ENCODE peak calls at places on chromosomes 16 and 17, in seven cellular contexts. I is activated naive CD4-positive, alpha-beta T cell treated with anti-CD3 and anti-CD28 coated beads, Interleukin-2, amount 50 U/mL, for 72 hours; G is WTC11; A is Right ventricle myocardium inferior; C is HCT116; Q is PC-3; F is GM23338. M is an unnamed sample.

GRCh38 chr17:65314212-65314611 is 177.0 kb downstream of the RGS9 start:
- ATAC-seq in A (no peak), I (no peak), F (no peak), C (no peak), Q (no peak), G (no peak), M (no peak)

GRCh38 chr17:28335959-28336871 is 654 bp downstream of the TNFAIP1 start:
- ATAC-seq in A (no peak), C (peak), Q (peak), G (peak), F (peak), I (no peak), M (peak)

GRCh38 chr16:9360075-9360474 is 268.6 kb downstream of the HAPSTR1 start:
- ATAC-seq in C (no peak), G (no peak), A (no peak), F (no peak), I (no peak), Q (no peak), M (no peak)

GRCh38 chr16:23521037-23521743 is 10.9 kb upstream of the GGA2 start:
- ATAC-seq in C (no peak), Q (no peak), A (no peak), I (no peak), F (no peak), G (no peak), M (no peak)

GRCh38 chr16:69132424-69133252 is at the start of the genes CHTF8 and UTP4:
- ATAC-seq in I (peak), Q (peak), A (peak), C (peak), G (peak), F (peak), M (peak)

GRCh38 chr17:50307654-50308053 is 33.4 kb downstream of the TMEM92 start:
- ATAC-seq in I (no peak), Q (no peak), C (no peak), A (no peak), G (no peak), F (no peak), M (no peak)

GRCh38 chr16:23105309-23105708 is 43.9 kb downstream of the USP31 start:
- ATAC-seq in I (no peak), F (no peak), Q (no peak), C (no peak), A (no peak), G (no peak), M (no peak)

GRCh38 chr16:86072328-86073102 is 173.6 kb downstream of the IRF8 start:
- ATAC-seq in A (no peak), C (peak), I (no peak), G (peak), F (peak), Q (peak), M (no peak)

GRCh38 chr17:40561871-40562611 is 3.2 kb downstream of the CCR7 start:
- ATAC-seq in C (no peak), A (no peak), Q (no peak), G (no peak), I (peak), F (peak), M (no peak)

GRCh38 chr17:49046912-49047311 is 49.7 kb downstream of the IGF2BP1 start:
- ATAC-seq in G (no peak), I (no peak), F (no peak), C (no peak), Q (no peak), A (no peak), M (no peak)

GRCh38 chr17:4221899-4222659 is 41.7 kb downstream of the ANKFY1 start:
- ATAC-seq in A (no peak), Q (no peak), C (no peak), G (no peak), I (no peak), F (peak), M (no peak)

GRCh38 chr16:84294196-84295142 is at the start of gene WFDC1:
- ATAC-seq in F (peak), I (peak), Q (peak), A (peak), G (peak), C (no peak), M (peak)

GRCh38 chr17:2202996-2203575 is 100.5 kb downstream of the SMG6 start:
- ATAC-seq in I (no peak), A (peak), F (no peak), C (no peak), Q (no peak), G (no peak), M (no peak)

GRCh38 chr16:66446737-66447136 is 19.6 kb downstream of the BEAN1 start:
- ATAC-seq in F (no peak), Q (no peak), C (no peak), A (peak), I (no peak), G (no peak), M (no peak)

GRCh38 chr17:82868715-82869131 is 28.9 kb upstream of the ZNF750 start:
- ATAC-seq in A (no peak), Q (no peak), G (no peak), F (no peak), C (no peak), I (no peak), M (no peak)

GRCh38 chr16:58417035-58417434 is 24.8 kb downstream of the GINS3 start:
- ATAC-seq in C (no peak), F (no peak), Q (no peak), G (no peak), I (no peak), A (no peak), M (no peak)

GRCh38 chr17:69103557-69104233 is 38.0 kb downstream of the ABCA6 start:
- ATAC-seq in F (no peak), A (no peak), Q (no peak), I (no peak), G (no peak), C (no peak), M (no peak)

GRCh38 chr17:51948128-51948527 is 210.4 kb downstream of the CA10 start:
- ATAC-seq in A (no peak), Q (no peak), F (no peak), C (no peak), I (no peak), G (no peak), M (no peak)

GRCh38 chr17:42617956-42618431 is 8.5 kb downstream of the TUBG1 start:
- ATAC-seq in I (no peak), F (peak), Q (peak), C (peak), G (peak), A (peak), M (peak)

GRCh38 chr17:1343554-1343953 is 56.5 kb downstream of the YWHAE start:
- ATAC-seq in Q (no peak), G (no peak), F (no peak), C (no peak), I (no peak), A (no peak), M (no peak)

GRCh38 chr16:9518054-9518453 is 426.6 kb downstream of the HAPSTR1 start:
- ATAC-seq in C (no peak), I (no peak), A (peak), G (no peak), F (no peak), Q (no peak), M (no peak)

GRCh38 chr16:24773771-24774427 is 44.4 kb downstream of the TNRC6A start:
- ATAC-seq in F (no peak), G (no peak), I (no peak), C (no peak), Q (no peak), A (no peak), M (no peak)

GRCh38 chr16:8623634-8624033 is 2.1 kb downstream of the METTL22 start:
- ATAC-seq in F (no peak), A (no peak), Q (no peak), G (no peak), C (no peak), I (no peak), M (no peak)

GRCh38 chr17:17364338-17364667 is 61.1 kb downstream of the NT5M start:
- ATAC-seq in I (no peak), F (peak), G (no peak), A (no peak), Q (no peak), C (no peak), M (no peak)

GRCh38 chr16:50398336-50398735 is 29.5 kb upstream of the BRD7 start:
- ATAC-seq in C (no peak), Q (no peak), I (no peak), A (no peak), F (no peak), G (no peak), M (no peak)

GRCh38 chr16:87241135-87241771 is 75.9 kb downstream of the C16orf95 start:
- ATAC-seq in G (no peak), Q (no peak), I (no peak), C (no peak), F (no peak), A (no peak), M (no peak)

GRCh38 chr17:9517396-9517795 is 58.2 kb downstream of the STX8 start:
- ATAC-seq in C (no peak), G (no peak), F (peak), Q (no peak), A (no peak), I (peak), M (no peak)

GRCh38 chr16:82993874-82994375 is 367.2 kb downstream of the CDH13 start:
- ATAC-seq in A (no peak), F (no peak), C (no peak), I (no peak), Q (no peak), G (no peak), M (no peak)

GRCh38 chr16:64933890-64934289 is 188.0 kb downstream of the CDH11 start:
- ATAC-seq in I (no peak), A (peak), G (no peak), Q (no peak), F (no peak), C (no peak), M (no peak)

GRCh38 chr17:64506576-64507417 is at the start of gene CEP95:
- ATAC-seq in C (peak), F (peak), A (peak), I (peak), G (peak), Q (peak), M (peak)

GRCh38 chr17:44655983-44656700 is at the start of gene MEIOC:
- ATAC-seq in C (peak), Q (no peak), I (peak), A (no peak), F (peak), G (peak), M (no peak)

GRCh38 chr16:56269824-56270684 is 78.8 kb downstream of the GNAO1 start:
- ATAC-seq in I (no peak), G (peak), A (peak), C (peak), Q (no peak), F (peak), M (no peak)

GRCh38 chr16:23907903-23908302 is 72.1 kb downstream of the PRKCB start:
- ATAC-seq in G (no peak), Q (no peak), I (no peak), F (no peak), C (no peak), A (no peak), M (no peak)

GRCh38 chr17:7477392-7478275 is 1.8 kb downstream of the ZBTB4 start:
- ATAC-seq in G (no peak), I (peak), C (no peak), A (peak), Q (peak), F (peak), M (peak)